ENCODE peak calls at places on chromosomes 12 and 14, in seven cellular contexts. J, D, K, U, H, L and E are unnamed samples.

GRCh38 chr12:133130808-133131128 is 341 bp downstream of the ZNF10 start:
- DNase-seq in H (peak; percentile 32), U (no peak), D (peak; percentile 38), L (no peak), K (no peak), J (peak; percentile 62), E (no peak)

GRCh38 chr12:752673-753400 is 458 bp downstream of the WNK1 start:
- DNase-seq in J (peak; percentile 86), U (no peak), L (peak; percentile 59), D (peak; percentile 59), K (no peak), H (peak; percentile 68), E (peak; percentile 70)

GRCh38 chr12:115166698-115167315 is 482.8 kb upstream of the TBX3 start:
- DNase-seq in U (no peak), J (no peak), D (no peak), K (peak; percentile 18), L (peak; percentile 72), H (no peak), E (no peak)

GRCh38 chr14:51431033-51431709 is 191.1 kb downstream of the TMX1 start:
- DNase-seq in U (no peak), L (no peak), H (no peak), K (peak; percentile 16), J (no peak), D (no peak), E (no peak)

GRCh38 chr14:64730061-64730440 is 25.8 kb downstream of the PLEKHG3 start:
- DNase-seq in H (no peak), K (no peak), J (peak; percentile 37), U (no peak), D (no peak), L (no peak), E (no peak)

GRCh38 chr14:97143456-97143855 is 346.3 kb downstream of the VRK1 start:
- DNase-seq in J (no peak), D (no peak), H (no peak), L (no peak), K (no peak), U (no peak), E (no peak)

GRCh38 chr12:10191865-10192264 is 13.0 kb downstream of the TMEM52B start:
- DNase-seq in D (no peak), H (no peak), L (no peak), K (no peak), J (no peak), U (no peak), E (no peak)

GRCh38 chr12:53418221-53418620 is 5.4 kb upstream of the AMHR2 start:
- DNase-seq in J (no peak), D (no peak), U (no peak), L (no peak), H (no peak), K (no peak), E (no peak)

GRCh38 chr12:95390932-95391331 is 83.0 kb upstream of the METAP2 start:
- DNase-seq in U (no peak), K (no peak), J (no peak), L (no peak), H (no peak), D (no peak), E (no peak)

GRCh38 chr14:52267501-52268190 is at the start of gene PTGDR:
- DNase-seq in J (peak; percentile 61), L (peak; percentile 47), K (no peak), D (peak; percentile 35), H (peak; percentile 30), U (no peak), E (no peak)

GRCh38 chr12:49346659-49347306 is at the start of gene DNAJC22:
- DNase-seq in K (no peak), U (no peak), J (no peak), L (peak; percentile 42), D (no peak), H (peak; percentile 33), E (peak; percentile 63)

GRCh38 chr12:77382096-77382742 is 316.9 kb upstream of the E2F7 start:
- DNase-seq in L (peak; percentile 45), D (no peak), J (no peak), H (no peak), K (no peak), U (no peak), E (no peak)

GRCh38 chr12:32698285-32698684 is 19.2 kb downstream of the DNM1L start:
- DNase-seq in U (no peak), D (no peak), H (no peak), L (no peak), K (no peak), J (no peak), E (no peak)

GRCh38 chr12:31590730-31591307 is at the start of gene DENND5B:
- DNase-seq in K (peak; percentile 50), H (peak; percentile 73), D (peak; percentile 61), J (peak; percentile 91), U (peak; percentile 64), L (peak; percentile 88), E (peak; percentile 90)

GRCh38 chr14:62289471-62289870 is 527.3 kb downstream of the SNAPC1 start:
- DNase-seq in J (no peak), L (no peak), K (no peak), H (no peak), D (no peak), U (no peak), E (no peak)

GRCh38 chr12:58608711-58609110 is 311.6 kb downstream of the LRIG3 start:
- DNase-seq in K (no peak), H (no peak), U (no peak), D (no peak), L (peak; percentile 32), J (no peak), E (no peak)

GRCh38 chr14:67653651-67654280 is 20.7 kb downstream of the VTI1B start:
- DNase-seq in D (no peak), K (no peak), J (no peak), L (peak; percentile 61), U (no peak), H (no peak), E (peak; percentile 17)

GRCh38 chr12:94725375-94726168 is 75.2 kb upstream of the TMCC3 start:
- DNase-seq in J (no peak), K (peak; percentile 23), D (peak; percentile 51), H (peak; percentile 51), L (peak; percentile 82), U (peak; percentile 30), E (peak; percentile 38)

GRCh38 chr12:119869720-119870119 is 7.4 kb downstream of the CIT start:
- DNase-seq in L (peak; percentile 85), K (no peak), J (peak; percentile 51), H (no peak), U (peak; percentile 36), D (peak; percentile 41), E (no peak)

DNA sequence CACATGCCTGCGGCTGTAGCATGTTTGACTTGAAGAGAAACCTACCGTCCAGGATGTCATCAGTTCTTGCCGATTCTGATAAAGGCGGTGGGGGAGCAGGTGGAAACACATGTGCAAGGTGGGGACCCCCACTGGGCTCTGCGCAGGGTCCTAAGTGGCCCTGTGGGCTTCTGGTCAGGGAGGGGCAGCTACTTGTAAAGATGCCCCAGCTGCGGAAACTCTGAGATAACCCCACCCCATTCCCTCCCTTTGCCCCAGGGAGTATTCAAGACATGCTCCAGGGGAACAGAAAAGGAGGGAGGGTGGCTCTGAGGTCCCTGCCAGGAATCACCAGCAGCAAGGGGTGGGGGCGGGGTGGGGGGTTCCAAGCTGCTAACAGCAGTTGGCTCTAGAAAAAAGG is 67.6 kb downstream of the PIWIL1 start:
- DNase-seq in D (no peak), K (no peak), L (no peak), H (no peak), J (no peak), U (no peak), E (no peak)
- H3K9me3 ChIP-seq in D (no peaks in the 10 kb centered on the region), K (no peaks in the 10 kb centered on the region), L (no peaks in the 10 kb centered on the region), H (no peaks in the 10 kb centered on the region), J (no peaks in the 10 kb centered on the region), U (no peaks in the 10 kb centered on the region), E (no peaks in the 10 kb centered on the region)

DNA sequence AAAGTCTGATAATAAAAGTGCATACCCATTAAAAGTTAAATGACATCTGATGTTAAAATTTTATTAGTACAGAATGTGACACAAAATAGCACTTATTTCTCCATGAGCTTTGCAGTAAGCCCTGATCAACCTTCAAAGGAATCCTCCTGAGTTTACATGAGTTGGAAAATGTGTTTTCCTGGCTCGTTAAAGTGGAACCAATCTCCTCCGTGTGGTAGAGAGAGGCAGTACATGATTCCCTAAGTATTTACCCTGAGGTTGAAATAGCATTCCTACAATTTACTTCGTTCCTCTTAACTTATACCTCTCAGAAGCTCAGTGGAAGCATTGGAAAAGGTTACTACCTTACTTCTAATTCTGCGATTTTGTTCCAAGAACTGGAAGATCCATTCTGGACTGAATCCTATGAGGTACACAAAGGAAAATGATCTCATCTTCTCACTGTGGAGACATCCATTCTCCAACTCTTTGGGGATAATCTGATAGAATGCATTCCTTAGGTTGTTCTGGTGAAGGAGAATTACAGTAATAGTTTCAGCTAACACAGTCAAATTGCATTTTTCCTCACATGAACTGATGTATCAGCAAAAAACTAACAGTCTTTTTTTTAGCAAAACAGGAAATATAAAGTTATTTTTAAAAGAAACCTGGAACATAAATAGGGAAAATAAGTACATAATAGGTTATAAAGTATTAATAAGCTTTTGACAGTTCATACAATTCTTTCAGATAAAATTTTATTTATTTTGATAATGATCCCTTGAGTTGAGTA is 475.6 kb downstream of the PDZRN4 start:
- DNase-seq in D (no peak), U (peak; percentile 18), J (no peak), L (peak; percentile 6), H (no peak), K (peak; percentile 28), E (no peak)
- TF ChIP-seq CTCF in D (peak; percentile 26), U (peak; percentile 17), J (peak; percentile 40), L (no peak), H (no peak), K (peak; percentile 56), E (peak; percentile 69)

DNA sequence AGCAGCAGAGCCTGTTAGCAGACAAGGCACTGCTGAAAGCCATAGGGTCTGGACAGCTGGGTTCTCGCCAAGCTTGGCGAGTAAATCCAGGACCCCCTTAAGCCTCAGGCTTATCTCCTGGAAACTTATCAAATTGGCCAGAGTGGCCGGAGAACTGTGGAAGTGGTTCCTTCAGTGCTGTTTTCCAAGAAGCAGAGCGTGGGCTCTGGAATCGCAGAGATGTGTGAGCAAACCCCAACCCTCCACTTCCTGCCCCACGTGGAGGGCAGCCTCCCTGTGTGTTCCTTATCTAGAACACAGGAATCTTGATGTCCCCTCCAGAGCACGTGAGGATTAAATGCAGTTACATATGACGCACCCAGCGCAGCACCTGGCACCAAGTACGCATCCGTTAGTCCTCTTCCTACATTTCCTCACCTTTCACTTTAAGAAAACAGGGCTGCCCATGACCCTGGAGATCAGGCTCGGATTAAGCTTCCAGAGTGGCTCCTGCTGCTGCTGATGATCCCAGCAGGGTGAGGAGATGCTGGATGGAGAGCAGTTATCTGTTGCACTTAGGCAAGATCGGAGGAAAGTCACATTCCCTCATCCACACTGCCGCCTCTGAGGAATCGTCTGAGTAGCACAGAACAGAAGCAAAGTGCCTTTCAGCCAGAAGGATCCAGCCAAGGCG is 35.0 kb downstream of the MMAB start:
- DNase-seq in L (peak; percentile 62), K (no peak), J (no peak), D (no peak), U (no peak), H (no peak), E (no peak)
- H3K4me3 ChIP-seq in L (no peak overlapping the region), K (no peak overlapping the region), J (no peak overlapping the region), D (no peak overlapping the region), U (no peak overlapping the region), H (no peak overlapping the region), E (no peak overlapping the region)

GRCh38 chr14:27688823-27689444 is 1077.7 kb upstream of the FOXG1 start:
- DNase-seq in D (no peak), J (no peak), H (no peak), K (no peak), U (no peak), L (no peak), E (no peak)

DNA sequence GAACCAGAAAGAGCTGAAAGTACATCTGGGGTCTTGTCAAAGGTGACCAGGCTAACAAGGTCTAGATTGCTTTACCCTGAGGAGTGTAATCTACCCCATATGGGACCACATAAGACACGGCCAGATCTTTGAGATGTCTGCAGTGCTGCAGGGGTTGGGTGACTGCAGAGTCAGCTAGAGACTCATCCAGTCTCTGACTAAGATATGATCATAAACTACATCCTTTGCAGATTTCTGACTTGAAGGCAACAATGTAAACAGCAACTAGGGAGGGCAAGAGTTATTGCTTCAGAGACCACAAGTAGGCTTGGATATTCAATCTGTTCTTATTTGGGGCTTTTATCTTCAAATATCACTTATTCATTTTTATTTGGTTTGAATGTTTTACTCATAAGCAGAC is 1080.5 kb upstream of the FOXG1 start:
- DNase-seq in L (no peak), U (no peak), H (no peak), K (no peak), D (no peak), J (no peak), E (no peak)
- H3K9me3 ChIP-seq in L (no peaks in the 10 kb centered on the region), U (no peaks in the 10 kb centered on the region), H (peaks cover 10% of the 10 kb centered on the region), K (peaks cover 93% of the 10 kb centered on the region), D (no peaks in the 10 kb centered on the region), J (no peaks in the 10 kb centered on the region), E (no peaks in the 10 kb centered on the region)